ENCODE peak calls at places on chromosomes 1 and 21, in six cellular contexts. L is mesenchymal stem cell, G is mesendoderm, R is IMR-90, Z is H1, C is H9. S is an unnamed sample.

GRCh38 chr1:112701227-112702066 is 5.5 kb downstream of the RHOC start:
- DNase-seq in L (no peak), G (no peak), R (no peak), Z (no peak), C (no peak), S (no peak)

GRCh38 chr1:77412794-77413530 is 131.1 kb downstream of the AK5 start:
- DNase-seq in L (no peak), G (peak), R (no peak), Z (no peak), C (peak), S (peak)

GRCh38 chr1:223731076-223731770 is 18.9 kb downstream of the CAPN2 start:
- DNase-seq in L (peak), G (no peak), R (peak), Z (no peak), C (no peak), S (no peak)

GRCh38 chr1:57086141-57086540 is 120.3 kb upstream of the C8B start:
- DNase-seq in L (no peak), G (no peak), R (no peak), Z (no peak), C (no peak), S (no peak)

GRCh38 chr1:223242971-223243370 is 99.9 kb upstream of the TLR5 start:
- DNase-seq in L (no peak), G (no peak), R (no peak), Z (no peak), C (peak), S (no peak)

GRCh38 chr1:67647036-67647798 is 37.8 kb upstream of the GADD45A start:
- DNase-seq in L (peak), G (peak), R (no peak), Z (no peak), C (no peak), S (no peak)

GRCh38 chr21:44028287-44028659 is 16.2 kb downstream of the TRAPPC10 start:
- DNase-seq in L (no peak), G (no peak), R (no peak), Z (no peak), C (no peak), S (no peak)

GRCh38 chr21:41817228-41817627 is 50.4 kb upstream of the RIPK4 start:
- DNase-seq in L (peak), G (peak), R (peak), Z (peak), C (peak), S (peak)

GRCh38 chr1:19091539-19091938 is 118.5 kb downstream of the UBR4 start:
- DNase-seq in L (no peak), G (no peak), R (peak), Z (no peak), C (no peak), S (no peak)

GRCh38 chr1:155068599-155068998 is 5.1 kb downstream of the EFNA4 start:
- DNase-seq in L (no peak), G (no peak), R (no peak), Z (no peak), C (no peak), S (no peak)

GRCh38 chr1:226063362-226064167 is 1.0 kb downstream of the H3-3A start:
- DNase-seq in L (peak), G (peak), R (peak), Z (peak), C (peak), S (peak)

GRCh38 chr1:50701706-50702317 is 258.3 kb downstream of the FAF1 start:
- DNase-seq in L (no peak), G (no peak), R (no peak), Z (no peak), C (no peak), S (no peak)

GRCh38 chr1:152047607-152047953 is 10.8 kb upstream of the S100A11 start:
- DNase-seq in L (no peak), G (no peak), R (peak), Z (no peak), C (no peak), S (no peak)

GRCh38 chr1:106924360-106924759 is 132.1 kb upstream of the PRMT6 start:
- DNase-seq in L (no peak), G (peak), R (peak), Z (peak), C (peak), S (peak)

GRCh38 chr21:45823100-45823681 is 158.4 kb upstream of the COL6A1 start:
- DNase-seq in L (no peak), G (no peak), R (no peak), Z (no peak), C (no peak), S (no peak)

GRCh38 chr1:220430059-220430458 is 97.9 kb upstream of the MARK1 start:
- DNase-seq in L (no peak), G (peak), R (no peak), Z (no peak), C (no peak), S (peak)

GRCh38 chr1:30809514-30810263 is 52.1 kb upstream of the LAPTM5 start:
- DNase-seq in L (peak), G (peak), R (peak), Z (no peak), C (no peak), S (no peak)

GRCh38 chr1:30977105-30977504 is 68.5 kb upstream of the SDC3 start:
- DNase-seq in L (peak), G (peak), R (peak), Z (no peak), C (no peak), S (no peak)

GRCh38 chr1:227447531-227447990 is 115.8 kb upstream of the ZNF678 start:
- DNase-seq in L (peak), G (peak), R (no peak), Z (peak), C (peak), S (no peak)

GRCh38 chr1:162954824-162955223 is 93.8 kb upstream of the CCDC190 start:
- DNase-seq in L (peak), G (no peak), R (peak), Z (no peak), C (no peak), S (no peak)

GRCh38 chr21:46194374-46195334 is 10.4 kb upstream of the SPATC1L start:
- DNase-seq in L (no peak), G (no peak), R (no peak), Z (peak), C (peak), S (no peak)

GRCh38 chr1:146034976-146035469 is 13.5 kb upstream of the HJV start:
- DNase-seq in L (no peak), G (peak), R (no peak), Z (no peak), C (no peak), S (peak)

GRCh38 chr21:29349702-29350101 is 51.0 kb downstream of the BACH1 start:
- DNase-seq in L (no peak), G (no peak), R (no peak), Z (no peak), C (no peak), S (no peak)

GRCh38 chr1:32394890-32395415 is 712 bp upstream of the BSDC1 start:
- DNase-seq in L (no peak), G (no peak), R (peak), Z (no peak), C (no peak), S (no peak)

GRCh38 chr1:156750932-156751723 is at the start of gene HDGF:
- DNase-seq in L (peak), G (peak), R (no peak), Z (peak), C (no peak), S (no peak)
- H3K18ac ChIP-seq in L (peak), G (peak), R (peak), Z (peak), C (peak), S (peak)

GRCh38 chr1:46303038-46303871 is at the start of the genes LRRC41 and UQCRH:
- DNase-seq in L (peak), G (peak), R (peak), Z (peak), C (peak), S (peak)
- H3K18ac ChIP-seq in L (peak), G (peak), R (peak), Z (peak), C (peak), S (peak)

DNA sequence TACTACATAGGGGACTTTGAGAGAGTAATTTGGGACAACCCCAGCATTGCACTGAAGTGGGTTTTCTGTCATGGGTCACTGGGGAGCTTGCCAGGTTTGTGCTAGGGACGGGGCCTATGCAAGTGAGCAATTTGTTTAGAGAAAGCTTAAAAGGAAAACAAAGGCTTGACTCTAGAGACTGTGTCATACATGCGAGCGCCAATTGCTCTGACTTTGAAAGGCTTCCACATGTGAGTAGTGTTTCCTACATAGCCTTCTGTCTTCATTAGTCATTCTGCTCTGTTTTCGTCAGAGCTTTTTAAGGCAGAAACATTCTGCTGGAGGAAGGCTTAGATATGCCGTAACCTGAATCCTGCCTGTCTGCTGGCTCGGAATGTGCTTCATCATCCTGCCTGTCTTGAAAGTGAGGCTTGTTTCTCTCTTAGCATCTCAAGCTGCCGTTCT is 28.4 kb downstream of the TRIM45 start:
- DNase-seq in L (peak), G (peak), R (peak), Z (no peak), C (peak), S (peak)
- H3K18ac ChIP-seq in L (no peak), G (peak), R (no peak), Z (no peak), C (no peak), S (no peak)

GRCh38 chr1:233183226-233184020 is 112.1 kb downstream of the PCNX2 start:
- DNase-seq in L (peak), G (peak), R (peak), Z (no peak), C (no peak), S (peak)

GRCh38 chr1:233182587-233182986 is 112.9 kb downstream of the PCNX2 start:
- DNase-seq in L (no peak), G (no peak), R (no peak), Z (no peak), C (no peak), S (no peak)

DNA sequence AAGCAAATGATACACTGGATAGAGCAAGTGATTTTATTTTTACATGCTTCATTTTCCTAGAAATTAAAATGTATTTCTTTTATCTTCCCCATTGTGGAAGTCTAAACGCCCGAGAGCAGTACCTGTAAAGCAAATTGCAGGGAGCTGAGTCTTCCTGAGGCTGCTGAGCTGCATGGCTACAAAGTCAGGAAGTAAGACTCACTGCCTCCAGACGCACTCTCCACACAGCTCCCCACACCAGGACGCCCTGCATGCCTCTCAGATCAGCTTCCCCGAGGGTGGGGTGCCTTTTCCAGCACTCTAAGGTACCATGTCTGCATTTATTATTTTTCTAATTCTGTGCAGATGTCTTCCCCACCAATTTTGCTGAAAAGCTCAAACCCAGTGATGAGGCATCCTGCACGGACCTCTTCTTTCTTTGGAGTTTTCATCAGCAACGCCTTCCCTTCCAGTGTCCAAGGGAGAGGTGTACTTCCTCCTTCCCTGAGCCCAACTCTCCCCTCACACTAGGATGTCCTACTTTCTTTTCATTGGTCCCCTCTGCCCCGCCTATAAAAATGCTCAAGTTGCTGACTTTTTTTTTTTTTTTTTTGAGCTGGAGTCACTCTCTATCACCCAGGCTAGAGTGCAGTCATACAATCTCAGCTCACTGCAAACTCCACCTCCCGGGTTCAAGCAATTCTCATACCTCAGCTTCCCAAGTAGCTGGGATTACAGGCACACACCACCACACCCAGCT is 114.7 kb downstream of the PCNX2 start:
- DNase-seq in L (no peak), G (peak), R (no peak), Z (no peak), C (peak), S (no peak)
- H3K18ac ChIP-seq in L (peak), G (peak), R (peak), Z (peak), C (no peak), S (peak)

DNA sequence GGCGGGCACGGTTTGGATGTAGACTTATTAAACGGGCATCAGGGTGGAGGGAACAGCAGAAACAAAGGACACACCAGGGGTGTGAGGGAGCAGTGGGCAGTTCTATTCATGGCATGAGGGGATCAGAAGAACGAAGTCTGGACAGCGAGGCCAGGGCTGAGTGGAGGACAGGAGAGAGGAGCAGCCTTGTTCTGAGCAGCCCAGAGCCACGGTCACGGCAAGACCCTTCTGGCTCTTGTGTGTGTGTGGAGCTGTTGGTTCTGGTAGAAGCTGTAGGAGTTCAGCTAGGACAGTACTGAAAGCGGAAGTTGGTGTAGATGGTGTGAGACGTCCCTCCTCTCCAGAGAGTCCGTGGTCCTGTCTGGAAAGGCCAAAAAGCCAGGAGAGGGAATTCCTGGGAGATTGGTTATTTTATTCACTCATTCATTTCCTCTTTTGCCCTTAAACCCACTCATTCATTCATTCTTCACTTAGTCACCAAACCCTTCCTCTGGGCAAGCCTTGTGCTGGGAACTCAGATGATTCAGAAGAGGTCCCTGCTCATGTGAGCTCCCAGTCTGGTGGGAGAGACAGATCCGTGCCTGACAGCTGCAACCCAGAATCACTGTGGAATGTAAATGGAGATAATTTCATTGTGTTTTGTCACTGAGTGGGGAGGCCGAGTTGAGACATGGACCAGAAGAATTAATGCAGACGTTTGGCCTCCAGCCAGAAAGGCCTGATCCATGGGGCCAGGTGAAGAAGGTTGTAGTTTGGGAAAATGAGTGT is 4.1 kb upstream of the ACOT11 start:
- DNase-seq in L (peak), G (no peak), R (peak), Z (no peak), C (no peak), S (no peak)
- H3K18ac ChIP-seq in L (peak), G (peak), R (no peak), Z (peak), C (no peak), S (peak)

GRCh38 chr1:16156848-16157495 is 1.1 kb upstream of the EPHA2 start:
- DNase-seq in L (peak), G (peak), R (peak), Z (no peak), C (no peak), S (no peak)

GRCh38 chr1:16158025-16158424 is 2.2 kb upstream of the EPHA2 start:
- DNase-seq in L (no peak), G (no peak), R (no peak), Z (no peak), C (no peak), S (no peak)

GRCh38 chr1:16153110-16153998 is 2.5 kb downstream of the EPHA2 start:
- DNase-seq in L (peak), G (no peak), R (no peak), Z (no peak), C (no peak), S (no peak)

GRCh38 chr1:16153999-16154673 is 1.7 kb downstream of the EPHA2 start:
- DNase-seq in L (no peak), G (no peak), R (no peak), Z (no peak), C (no peak), S (no peak)

GRCh38 chr1:16155537-16156410 is at the start of gene EPHA2:
- DNase-seq in L (peak), G (peak), R (peak), Z (peak), C (peak), S (peak)
- H3K18ac ChIP-seq in L (peak), G (peak), R (peak), Z (peak), C (peak), S (peak)

GRCh38 chr1:61277129-61277801 is 194.9 kb downstream of the NFIA start:
- DNase-seq in L (no peak), G (no peak), R (no peak), Z (no peak), C (no peak), S (no peak)
- H3K18ac ChIP-seq in L (no peak), G (no peak), R (no peak), Z (no peak), C (no peak), S (no peak)

GRCh38 chr1:203584507-203584906 is 42.1 kb upstream of the ATP2B4 start:
- DNase-seq in L (no peak), G (peak), R (no peak), Z (no peak), C (no peak), S (no peak)

GRCh38 chr1:203586495-203586894 is 40.1 kb upstream of the ATP2B4 start:
- DNase-seq in L (no peak), G (no peak), R (no peak), Z (no peak), C (no peak), S (no peak)

GRCh38 chr1:203582568-203582967 is 44.1 kb upstream of the ATP2B4 start:
- DNase-seq in L (no peak), G (no peak), R (no peak), Z (no peak), C (no peak), S (no peak)

GRCh38 chr1:203581841-203582240 is 44.8 kb upstream of the ATP2B4 start:
- DNase-seq in L (no peak), G (no peak), R (no peak), Z (no peak), C (no peak), S (no peak)

DNA sequence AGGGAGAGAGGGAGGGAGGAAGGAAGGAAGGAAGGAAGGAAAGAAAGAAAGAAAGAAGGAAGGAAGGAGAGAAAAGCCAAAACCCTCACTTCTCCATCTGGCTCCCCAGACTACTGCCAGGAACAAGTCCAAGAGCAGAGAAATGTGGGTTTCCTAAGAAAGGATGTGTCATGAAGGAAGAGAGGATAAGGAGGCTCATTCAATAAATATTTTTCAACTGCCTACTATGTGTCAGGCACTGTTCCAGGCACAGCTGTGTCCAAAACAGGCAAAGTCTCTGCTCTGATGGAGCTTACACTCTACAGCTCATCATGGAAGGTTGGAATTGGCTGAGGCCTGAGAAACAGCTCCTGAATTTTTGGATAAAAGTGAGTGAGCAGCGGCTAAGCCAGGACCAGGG is 42.6 kb upstream of the ATP2B4 start:
- DNase-seq in L (no peak), G (no peak), R (peak), Z (no peak), C (no peak), S (no peak)
- H3K18ac ChIP-seq in L (no peak), G (no peak), R (no peak), Z (no peak), C (no peak), S (peak)

GRCh38 chr1:229759037-229759435 is 133.0 kb downstream of the URB2 start:
- DNase-seq in L (no peak), G (no peak), R (peak), Z (no peak), C (no peak), S (no peak)
- H3K18ac ChIP-seq in L (no peak), G (no peak), R (no peak), Z (no peak), C (no peak), S (no peak)

GRCh38 chr1:94119306-94119705 is 1.6 kb downstream of the ABCA4 start:
- DNase-seq in L (no peak), G (no peak), R (no peak), Z (no peak), C (no peak), S (no peak)
- H3K18ac ChIP-seq in L (no peak), G (no peak), R (no peak), Z (no peak), C (no peak), S (peak)